ENCODE peak calls at places on chromosome 19, in eight cellular contexts. P is AG09319; Z is pons; N is stomach; L is NCI-H345; E is stimulated activated CD4-positive, alpha-beta T cell treated with anti-CD3 and anti-CD28 coated beads, TNF-alpha, amount 100 ng/mL, for 48 hours; K is fibroblast of mammary gland; T is mucosa of descending colon. G is an unnamed sample.

GRCh38 chr19:40184273-40184672 is 7.0 kb upstream of the MAP3K10 start:
- DNase-seq in P (no peak), L (no peak), T (no peak), E (no peak), Z (no peak), N (no peak), K (no peak), G (no peak)

GRCh38 chr19:49823472-49823871 is 5.4 kb downstream of the MED25 start:
- DNase-seq in K (no peak), L (peak), N (no peak), P (no peak), E (no peak), Z (no peak), T (no peak), G (no peak)

GRCh38 chr19:2154587-2155075 is 3.3 kb upstream of the AP3D1 start:
- DNase-seq in L (no peak), N (no peak), K (peak), Z (no peak), E (no peak), T (peak), P (no peak), G (peak)

GRCh38 chr19:18932216-18932841 is 8.7 kb downstream of the HOMER3 start:
- DNase-seq in T (peak), L (no peak), E (peak), P (no peak), K (peak), Z (peak), N (peak), G (no peak)

GRCh38 chr19:30148039-30148438 is 206.0 kb downstream of the URI1 start:
- DNase-seq in T (no peak), Z (no peak), P (no peak), N (no peak), L (no peak), K (no peak), E (no peak), G (peak)

GRCh38 chr19:14363203-14364097 is 17.8 kb upstream of the ADGRE5 start:
- DNase-seq in E (peak), P (no peak), T (peak), K (peak), L (no peak), Z (no peak), N (peak), G (peak)

GRCh38 chr19:35224681-35225604 is 3.6 kb downstream of the FAM187B start:
- DNase-seq in E (no peak), L (no peak), P (no peak), K (no peak), N (no peak), T (peak), Z (no peak), G (no peak)

GRCh38 chr19:7013678-7014077 is 7.6 kb downstream of the MBD3L2B start:
- DNase-seq in K (peak), L (no peak), Z (peak), P (no peak), T (no peak), N (no peak), E (no peak), G (peak)

GRCh38 chr19:32294871-32295438 is 50.5 kb upstream of the ZNF507 start:
- DNase-seq in L (no peak), P (no peak), K (no peak), T (no peak), N (no peak), E (no peak), Z (no peak), G (no peak)

GRCh38 chr19:38290631-38291147 is 13.4 kb upstream of the C19orf33 start:
- DNase-seq in P (peak), Z (no peak), E (no peak), N (peak), L (no peak), K (peak), T (no peak), G (peak)

GRCh38 chr19:40084948-40085347 is 5.8 kb downstream of the ZNF780A start:
- DNase-seq in E (no peak), K (no peak), N (no peak), L (no peak), P (no peak), T (no peak), Z (no peak), G (no peak)

GRCh38 chr19:5080030-5080644 is 111.2 kb downstream of the KDM4B start:
- DNase-seq in Z (peak), N (no peak), L (no peak), K (no peak), T (no peak), P (no peak), E (no peak), G (no peak)

GRCh38 chr19:28963481-28964245 is 249.3 kb downstream of the UQCRFS1 start:
- DNase-seq in T (no peak), N (no peak), Z (no peak), P (no peak), L (no peak), K (no peak), E (no peak), G (peak)

GRCh38 chr19:39631178-39631577 is 24.5 kb upstream of the LGALS16 start:
- DNase-seq in K (no peak), E (no peak), T (no peak), L (no peak), Z (no peak), N (no peak), P (no peak), G (no peak)

GRCh38 chr19:588093-588742 is 1.5 kb upstream of the HCN2 start:
- DNase-seq in P (no peak), Z (peak), K (peak), T (peak), N (peak), L (peak), E (peak), G (peak)

GRCh38 chr19:7494416-7495098 is 5.7 kb upstream of the PEX11G start:
- DNase-seq in E (no peak), P (no peak), K (peak), L (no peak), N (peak), Z (peak), T (no peak), G (peak)

GRCh38 chr19:28966737-28967401 is 246.1 kb downstream of the UQCRFS1 start:
- DNase-seq in E (no peak), T (no peak), N (no peak), P (no peak), L (no peak), Z (no peak), K (no peak), G (peak)

GRCh38 chr19:45767410-45767880 is 1.6 kb downstream of the SIX5 start:
- DNase-seq in P (peak), K (peak), E (no peak), Z (no peak), N (peak), L (no peak), T (peak), G (peak)

GRCh38 chr19:489418-490196 is 6.7 kb upstream of the MADCAM1 start:
- DNase-seq in N (no peak), L (no peak), Z (peak), P (no peak), T (no peak), E (no peak), K (peak), G (no peak)

GRCh38 chr19:35977446-35978222 is 17.4 kb upstream of the SDHAF1 start:
- DNase-seq in Z (no peak), T (no peak), K (no peak), E (no peak), L (no peak), P (no peak), N (no peak), G (no peak)

GRCh38 chr19:48623556-48624066 is 4.3 kb downstream of the SPHK2 start:
- DNase-seq in P (no peak), E (no peak), N (no peak), K (no peak), T (no peak), L (no peak), Z (peak), G (no peak)

G was measured in kidney tubule cell.